ENCODE peak calls at places on chromosomes 5 and 9, in eight cellular contexts. L is esophagus squamous epithelium, Z is cardiac muscle cell, U is AG10803, W is neural crest cell, B is stomach, P is AG04450, H is BE2C. O is an unnamed sample.

GRCh38 chr5:33273985-33274384 is 166.8 kb upstream of the TARS1 start:
- DNase-seq in H (no peak), Z (no peak), L (no peak), W (no peak), B (no peak), P (no peak), U (no peak), O (no peak)

GRCh38 chr5:135824541-135825041 is 9.9 kb upstream of the SLC25A48 start:
- DNase-seq in Z (no peak), L (no peak), B (no peak), P (no peak), W (no peak), H (no peak), U (no peak), O (no peak)

GRCh38 chr5:176648467-176649194 is 1.3 kb downstream of the TSPAN17 start:
- DNase-seq in P (no peak), H (no peak), B (no peak), U (no peak), W (no peak), L (no peak), Z (no peak), O (peak)

GRCh38 chr5:137146402-137146889 is 352.7 kb downstream of the SPOCK1 start:
- DNase-seq in W (peak), P (peak), H (no peak), U (peak), L (no peak), B (no peak), Z (no peak), O (no peak)

GRCh38 chr9:24245988-24246387 is 299.7 kb downstream of the IZUMO3 start:
- DNase-seq in P (no peak), W (no peak), U (peak), B (no peak), H (no peak), Z (peak), L (no peak), O (no peak)

GRCh38 chr5:16888694-16889124 is 47.4 kb downstream of the MYO10 start:
- DNase-seq in P (no peak), U (peak), H (no peak), Z (no peak), B (no peak), W (no peak), L (no peak), O (no peak)

GRCh38 chr5:137498301-137498735 is 808 bp downstream of the SPOCK1 start:
- DNase-seq in P (no peak), B (no peak), Z (peak), U (no peak), W (peak), H (peak), L (no peak), O (no peak)

GRCh38 chr9:16133032-16133431 is 580.2 kb downstream of the CCDC171 start:
- DNase-seq in B (no peak), W (no peak), P (no peak), U (no peak), H (no peak), L (no peak), Z (no peak), O (no peak)

GRCh38 chr9:4793412-4794005 is 765 bp downstream of the RCL1 start:
- DNase-seq in L (no peak), W (peak), B (no peak), U (no peak), Z (no peak), P (no peak), H (no peak), O (no peak)

GRCh38 chr9:138064547-138064946 is 187.0 kb downstream of the CACNA1B start:
- DNase-seq in P (no peak), L (no peak), H (no peak), W (no peak), B (no peak), Z (no peak), U (no peak), O (no peak)

GRCh38 chr9:11966804-11967203 is 726.4 kb upstream of the TYRP1 start:
- DNase-seq in B (no peak), Z (peak), U (no peak), L (no peak), W (no peak), H (no peak), P (no peak), O (no peak)

GRCh38 chr5:163440954-163441353 is 3.6 kb downstream of the CCNG1 start:
- DNase-seq in H (no peak), B (no peak), U (no peak), Z (no peak), L (no peak), P (no peak), W (no peak), O (no peak)

GRCh38 chr5:167982-168660 is 23.2 kb upstream of the LRRC14B start:
- DNase-seq in W (no peak), U (peak), L (no peak), Z (no peak), B (no peak), H (peak), P (peak), O (no peak)

GRCh38 chr9:33377089-33377715 is 25.2 kb downstream of the AQP7 start:
- DNase-seq in Z (no peak), H (no peak), L (no peak), B (no peak), U (no peak), P (no peak), W (no peak), O (no peak)

GRCh38 chr5:135660826-135661555 is 82.2 kb upstream of the CXCL14 start:
- DNase-seq in Z (peak), P (no peak), B (no peak), L (no peak), H (no peak), W (no peak), U (no peak), O (no peak)

GRCh38 chr5:140357731-140358093 is 2.3 kb upstream of the SLC4A9 start:
- DNase-seq in W (peak), Z (peak), H (peak), L (peak), U (peak), B (peak), P (peak), O (peak)

GRCh38 chr5:124706729-124707361 is 39.6 kb downstream of the ZNF608 start:
- DNase-seq in B (peak), Z (peak), H (peak), P (peak), U (peak), W (no peak), L (no peak), O (no peak)

GRCh38 chr9:124278054-124278540 is 20.3 kb downstream of the NEK6 start:
- DNase-seq in U (no peak), P (no peak), L (no peak), Z (no peak), W (no peak), B (no peak), H (no peak), O (no peak)

GRCh38 chr9:130244548-130245165 is 20.9 kb upstream of the HMCN2 start:
- DNase-seq in P (no peak), L (no peak), B (no peak), Z (no peak), W (no peak), U (no peak), H (no peak), O (no peak)

GRCh38 chr9:22067196-22067595 is 58.1 kb upstream of the CDKN2B start:
- DNase-seq in Z (no peak), H (no peak), B (no peak), L (no peak), W (no peak), P (no peak), U (no peak), O (no peak)

GRCh38 chr5:154829589-154830218 is 20.7 kb downstream of the FAXDC2 start:
- DNase-seq in W (no peak), P (no peak), B (peak), U (no peak), L (no peak), H (no peak), Z (no peak), O (peak)

GRCh38 chr9:21569721-21570120 is 87.6 kb upstream of the IFNE start:
- DNase-seq in U (no peak), B (no peak), L (no peak), Z (no peak), H (no peak), W (no peak), P (no peak), O (no peak)

GRCh38 chr5:115337882-115338281 is 41.4 kb upstream of the CCDC112 start:
- DNase-seq in H (no peak), P (no peak), B (no peak), Z (no peak), L (no peak), U (no peak), W (no peak), O (no peak)

GRCh38 chr5:176780951-176781350 is 29.4 kb upstream of the UNC5A start:
- DNase-seq in Z (peak), B (no peak), W (no peak), U (no peak), H (no peak), P (no peak), L (no peak), O (no peak)

GRCh38 chr5:59020611-59021285 is 437.9 kb downstream of the RAB3C start:
- DNase-seq in P (no peak), H (no peak), Z (no peak), U (no peak), L (no peak), B (no peak), W (no peak), O (peak)

GRCh38 chr9:87812375-87813118 is 70.1 kb upstream of the SPATA31E1 start:
- DNase-seq in L (no peak), H (peak), P (peak), W (no peak), Z (no peak), B (no peak), U (peak), O (peak)

GRCh38 chr9:109887079-109887478 is 107.1 kb downstream of the PALM2AKAP2 start:
- DNase-seq in H (no peak), P (no peak), Z (no peak), B (no peak), W (no peak), L (no peak), U (peak), O (no peak)

GRCh38 chr5:142959683-142960308 is 189.6 kb downstream of the ARHGAP26 start:
- DNase-seq in P (no peak), U (no peak), W (no peak), Z (no peak), H (peak), B (no peak), L (no peak), O (no peak)

GRCh38 chr5:104081232-104081631 is 518.6 kb upstream of the NUDT12 start:
- DNase-seq in H (no peak), W (no peak), U (no peak), Z (no peak), B (no peak), L (no peak), P (no peak), O (no peak)

GRCh38 chr5:141681695-141682641 is at the start of gene ARAP3:
- DNase-seq in P (peak), B (peak), U (peak), Z (peak), L (no peak), W (peak), H (peak), O (peak)

GRCh38 chr5:1687301-1687970 is 112.2 kb downstream of the MRPL36 start:
- DNase-seq in H (no peak), W (no peak), Z (no peak), L (no peak), B (no peak), U (no peak), P (no peak), O (no peak)

GRCh38 chr9:122051401-122052346 is 41.4 kb downstream of the TTLL11 start:
- DNase-seq in W (no peak), L (no peak), U (peak), Z (no peak), B (no peak), P (no peak), H (no peak), O (peak)

GRCh38 chr9:127873886-127874285 is 3.6 kb downstream of the AK1 start:
- DNase-seq in U (peak), B (peak), Z (no peak), L (no peak), W (no peak), H (peak), P (no peak), O (no peak)

GRCh38 chr9:72268961-72269360 is 96.0 kb downstream of the ZFAND5 start:
- DNase-seq in H (no peak), U (no peak), L (no peak), Z (no peak), W (no peak), P (no peak), B (no peak), O (no peak)

GRCh38 chr9:127008076-127008475 is 93.5 kb downstream of the RALGPS1 start:
- DNase-seq in U (no peak), W (no peak), Z (no peak), P (no peak), L (no peak), B (no peak), H (no peak), O (no peak)

GRCh38 chr5:31232273-31232888 is 38.9 kb downstream of the CDH6 start:
- DNase-seq in L (no peak), B (no peak), P (peak), Z (peak), W (peak), H (peak), U (peak), O (peak)

GRCh38 chr9:84694248-84694647 is 24.7 kb downstream of the NTRK2 start:
- DNase-seq in P (no peak), B (no peak), W (no peak), U (no peak), L (no peak), H (no peak), Z (no peak), O (no peak)

GRCh38 chr5:107885601-107886000 is 214.9 kb upstream of the EFNA5 start:
- DNase-seq in Z (no peak), P (no peak), B (no peak), L (no peak), H (no peak), U (no peak), W (no peak), O (no peak)

DNA sequence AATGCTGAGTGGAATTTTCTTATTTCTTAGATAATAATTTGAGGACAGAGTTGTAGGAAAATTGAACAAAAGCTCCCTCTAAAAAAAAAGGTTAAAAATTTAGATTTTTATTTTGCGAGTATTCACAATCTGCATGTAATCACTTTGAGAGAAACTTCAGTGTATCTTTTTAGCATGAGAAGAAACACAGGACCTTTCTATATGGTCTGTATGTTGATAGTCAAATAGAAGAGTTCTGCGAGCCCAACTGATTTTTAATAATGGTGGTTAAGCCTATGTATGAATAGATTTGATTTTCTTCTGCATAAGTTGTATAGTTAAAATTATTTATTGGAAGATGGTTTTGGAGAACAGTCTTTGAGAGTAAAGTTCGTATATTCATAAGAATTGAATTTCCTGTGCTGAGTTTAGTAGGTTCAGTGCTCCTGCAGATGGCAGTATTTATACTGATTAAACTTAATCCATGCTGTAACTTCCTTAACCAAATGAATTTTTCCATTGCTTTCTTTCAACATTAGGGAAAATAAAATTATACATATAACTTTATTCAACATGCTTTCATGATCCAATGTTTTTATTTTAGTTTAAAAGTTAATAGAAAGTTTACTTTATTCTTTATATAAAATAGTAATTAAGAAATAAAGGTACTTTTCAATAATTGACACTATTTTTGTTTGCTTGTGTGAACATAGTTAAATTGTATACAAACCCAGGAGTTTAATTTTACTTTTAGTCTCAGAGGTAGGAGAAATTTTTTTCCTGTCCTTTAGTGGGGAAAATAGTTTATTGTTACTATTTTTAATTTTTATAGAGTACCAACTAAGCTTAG is 19.6 kb downstream of the TCERG1 start:
- DNase-seq in P (no peak), B (no peak), H (no peak), Z (peak), L (no peak), U (peak), W (no peak), O (no peak)
- TF ChIP-seq CTCF in P (peak), B (no peak), H (peak), Z (peak), L (no peak), U (peak), W (peak), O (no peak)

GRCh38 chr9:928363-929042 is 48.0 kb upstream of the DMRT3 start:
- DNase-seq in W (no peak), L (no peak), Z (peak), H (no peak), U (no peak), P (no peak), B (no peak), O (peak)
- TF ChIP-seq CTCF in W (peak), L (peak), Z (peak), H (peak), U (peak), P (peak), B (no peak), O (peak)

GRCh38 chr5:126186210-126186609 is 237.0 kb upstream of the GRAMD2B start:
- DNase-seq in P (no peak), H (no peak), W (no peak), U (no peak), B (no peak), L (no peak), Z (no peak), O (no peak)
- TF ChIP-seq CTCF in P (no peak), H (no peak), W (no peak), U (no peak), B (no peak), L (no peak), Z (no peak), O (no peak)

GRCh38 chr5:134227259-134227658 is 1.4 kb upstream of the PPP2CA start:
- DNase-seq in H (peak), Z (no peak), P (no peak), B (no peak), W (no peak), U (peak), L (no peak), O (no peak)
- TF ChIP-seq CTCF in H (peak), Z (no peak), P (no peak), B (no peak), W (peak), U (peak), L (peak), O (no peak)

DNA sequence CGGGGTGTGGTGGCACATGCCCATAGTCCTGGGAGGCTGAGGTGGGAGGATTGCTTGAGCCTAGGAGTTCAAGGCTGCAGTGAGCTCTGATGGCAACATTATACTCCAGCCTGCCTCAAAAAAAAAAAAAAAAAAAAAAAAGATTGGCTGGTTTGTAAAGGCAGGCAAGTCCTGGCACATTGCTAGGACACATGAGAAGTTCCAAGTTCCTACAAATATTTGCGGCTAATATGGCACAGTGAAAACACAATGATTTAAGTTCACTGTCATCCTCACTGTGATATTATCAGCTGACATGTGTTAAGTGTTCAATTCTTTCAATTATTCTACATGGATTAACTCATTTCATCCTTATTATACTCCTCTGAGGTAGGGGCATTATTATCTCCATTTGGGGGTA is 20.1 kb downstream of the TMEM268 start:
- DNase-seq in B (no peak), L (no peak), W (no peak), P (no peak), U (peak), Z (no peak), H (no peak), O (no peak)
- TF ChIP-seq CTCF in B (no peak), L (no peak), W (no peak), P (no peak), U (no peak), Z (no peak), H (no peak), O (no peak)

GRCh38 chr9:131641618-131642495 is 96.5 kb downstream of the PRRT1B start:
- DNase-seq in U (no peak), Z (no peak), P (no peak), B (no peak), H (no peak), L (no peak), W (no peak), O (no peak)
- TF ChIP-seq CTCF in U (no peak), Z (no peak), P (no peak), B (no peak), H (no peak), L (no peak), W (no peak), O (no peak)

GRCh38 chr5:153629496-153629895 is 139.0 kb downstream of the GRIA1 start:
- DNase-seq in P (no peak), U (no peak), B (no peak), H (no peak), W (no peak), L (no peak), Z (no peak), O (no peak)
- TF ChIP-seq CTCF in P (no peak), U (no peak), B (no peak), H (no peak), W (no peak), L (no peak), Z (no peak), O (no peak)

GRCh38 chr5:146623657-146624056 is 107.7 kb upstream of the GPR151 start:
- DNase-seq in H (no peak), P (no peak), U (no peak), L (no peak), B (no peak), W (no peak), Z (no peak), O (no peak)

GRCh38 chr5:146623009-146623408 is 107.0 kb upstream of the GPR151 start:
- DNase-seq in U (no peak), P (no peak), H (no peak), Z (no peak), W (no peak), L (no peak), B (no peak), O (no peak)

GRCh38 chr5:146624179-146624578 is 108.2 kb upstream of the GPR151 start:
- DNase-seq in P (no peak), H (no peak), L (no peak), U (no peak), Z (peak), W (no peak), B (no peak), O (no peak)

GRCh38 chr5:146620663-146621051 is 104.7 kb upstream of the GPR151 start:
- DNase-seq in H (no peak), P (no peak), W (peak), L (no peak), B (no peak), Z (peak), U (no peak), O (no peak)

GRCh38 chr5:146622391-146622790 is 106.4 kb upstream of the GPR151 start:
- DNase-seq in P (no peak), W (no peak), L (no peak), Z (no peak), U (no peak), H (no peak), B (no peak), O (no peak)
- TF ChIP-seq CTCF in P (peak), W (peak), L (no peak), Z (peak), U (peak), H (peak), B (no peak), O (no peak)